ENCODE peak calls at places on chromosomes 3 and 15, in eight cellular contexts. I is HL-60; N is adrenal gland; F is AG10803; L is lower lobe of right lung; J is spleen; W is OCI-LY7; S is CD8-positive, alpha-beta T cell. X is an unnamed sample.

GRCh38 chr15:94079968-94080367 is 151.4 kb upstream of the MCTP2 start:
- DNase-seq in I (no peak), N (no peak), F (no peak), L (no peak), J (no peak), W (no peak), S (no peak), X (no peak)

GRCh38 chr3:13700889-13701288 is 152.0 kb downstream of the FBLN2 start:
- DNase-seq in I (no peak), N (no peak), F (no peak), L (no peak), J (peak; percentile 38), W (no peak), S (no peak), X (no peak)

GRCh38 chr3:115626006-115626409 is 2.7 kb downstream of the GAP43 start:
- DNase-seq in I (no peak), N (no peak), F (no peak), L (no peak), J (no peak), W (no peak), S (no peak), X (no peak)

GRCh38 chr3:101500208-101500607 is 12.8 kb downstream of the SENP7 start:
- DNase-seq in I (no peak), N (no peak), F (no peak), L (no peak), J (no peak), W (no peak), S (no peak), X (no peak)

GRCh38 chr3:9196009-9196408 is 53.4 kb downstream of the SRGAP3 start:
- DNase-seq in I (no peak), N (no peak), F (no peak), L (no peak), J (no peak), W (no peak), S (no peak), X (no peak)

GRCh38 chr3:102599819-102600576 is 165.2 kb downstream of the ZPLD1 start:
- DNase-seq in I (no peak), N (no peak), F (no peak), L (no peak), J (no peak), W (no peak), S (no peak), X (no peak)

GRCh38 chr3:75218577-75218976 is 445.6 kb upstream of the FRG2C start:
- DNase-seq in I (no peak), N (no peak), F (no peak), L (no peak), J (no peak), W (no peak), S (no peak), X (no peak)

GRCh38 chr3:196868297-196868661 is 559 bp downstream of the SENP5 start:
- DNase-seq in I (no peak), N (peak; percentile 31), F (peak; percentile 9), L (peak; percentile 52), J (no peak), W (peak; percentile 23), S (peak; percentile 49), X (peak; percentile 47)

GRCh38 chr3:56835626-56836025 is 33.9 kb upstream of the ARHGEF3 start:
- DNase-seq in I (no peak), N (no peak), F (no peak), L (no peak), J (no peak), W (no peak), S (no peak), X (no peak)

GRCh38 chr3:111859061-111859973 is at the start of gene PHLDB2:
- DNase-seq in I (no peak), N (peak; percentile 66), F (peak; percentile 80), L (peak; percentile 67), J (peak; percentile 91), W (peak; percentile 56), S (peak; percentile 76), X (peak; percentile 10)

GRCh38 chr15:41001524-41001923 is 48.3 kb downstream of the CHAC1 start:
- DNase-seq in I (no peak), N (no peak), F (no peak), L (no peak), J (no peak), W (no peak), S (no peak), X (no peak)

GRCh38 chr15:40819048-40819447 is 9.5 kb downstream of the PPP1R14D start:
- DNase-seq in I (no peak), N (no peak), F (no peak), L (no peak), J (no peak), W (no peak), S (no peak), X (no peak)

GRCh38 chr15:101620645-101621044 is 31.5 kb downstream of the TM2D3 start:
- DNase-seq in I (no peak), N (no peak), F (no peak), L (no peak), J (no peak), W (no peak), S (no peak), X (peak; percentile 21)

GRCh38 chr15:55694652-55695150 is 48.3 kb downstream of the PRTG start:
- DNase-seq in I (no peak), N (no peak), F (no peak), L (no peak), J (no peak), W (peak; percentile 6), S (no peak), X (peak; percentile 74)

GRCh38 chr3:189361103-189361835 is 189.5 kb downstream of the TPRG1 start:
- DNase-seq in I (no peak), N (no peak), F (peak; percentile 33), L (no peak), J (no peak), W (no peak), S (no peak), X (no peak)

GRCh38 chr3:5188419-5189405 is 1.2 kb downstream of the EDEM1 start:
- DNase-seq in I (no peak), N (peak; percentile 25), F (peak; percentile 32), L (peak; percentile 75), J (peak; percentile 81), W (peak; percentile 71), S (peak; percentile 68), X (peak; percentile 69)

GRCh38 chr3:119173325-119173724 is at the start of gene UPK1B:
- DNase-seq in I (no peak), N (no peak), F (no peak), L (no peak), J (no peak), W (no peak), S (no peak), X (no peak)

GRCh38 chr3:42653560-42654330 is at the start of gene ZBTB47:
- DNase-seq in I (peak; percentile 37), N (peak; percentile 54), F (peak; percentile 48), L (peak; percentile 89), J (peak; percentile 92), W (no peak), S (peak; percentile 48), X (no peak)

DNA sequence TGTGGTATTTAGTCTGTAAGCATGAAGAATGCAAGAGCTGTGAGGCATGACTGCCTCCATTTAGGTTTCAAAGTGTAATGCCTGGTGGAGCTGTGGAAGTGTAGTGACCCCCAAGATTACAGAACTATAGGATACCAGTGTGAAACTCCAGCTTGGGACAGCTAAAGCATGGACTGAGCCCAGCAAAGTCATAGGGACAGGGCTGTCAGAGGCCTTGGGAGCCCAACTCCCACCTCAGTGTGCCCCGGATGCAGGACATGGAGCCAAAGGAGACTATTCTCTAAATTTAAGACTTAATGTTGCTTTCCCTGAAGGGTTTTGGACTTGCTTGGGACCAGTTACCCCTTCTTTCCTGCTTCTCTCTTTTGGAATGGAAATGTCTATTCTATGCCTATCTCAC is 10.8 kb downstream of the GPR15 start:
- DNase-seq in I (no peak), N (no peak), F (no peak), L (no peak), J (no peak), W (no peak), S (no peak), X (no peak)
- H3K4me3 ChIP-seq in I (no peak overlapping the region), N (no peak overlapping the region), F (no peak overlapping the region), L (no peak overlapping the region), J (no peak overlapping the region), W (no peak overlapping the region), S (no peak overlapping the region), X (no peak overlapping the region)

DNA sequence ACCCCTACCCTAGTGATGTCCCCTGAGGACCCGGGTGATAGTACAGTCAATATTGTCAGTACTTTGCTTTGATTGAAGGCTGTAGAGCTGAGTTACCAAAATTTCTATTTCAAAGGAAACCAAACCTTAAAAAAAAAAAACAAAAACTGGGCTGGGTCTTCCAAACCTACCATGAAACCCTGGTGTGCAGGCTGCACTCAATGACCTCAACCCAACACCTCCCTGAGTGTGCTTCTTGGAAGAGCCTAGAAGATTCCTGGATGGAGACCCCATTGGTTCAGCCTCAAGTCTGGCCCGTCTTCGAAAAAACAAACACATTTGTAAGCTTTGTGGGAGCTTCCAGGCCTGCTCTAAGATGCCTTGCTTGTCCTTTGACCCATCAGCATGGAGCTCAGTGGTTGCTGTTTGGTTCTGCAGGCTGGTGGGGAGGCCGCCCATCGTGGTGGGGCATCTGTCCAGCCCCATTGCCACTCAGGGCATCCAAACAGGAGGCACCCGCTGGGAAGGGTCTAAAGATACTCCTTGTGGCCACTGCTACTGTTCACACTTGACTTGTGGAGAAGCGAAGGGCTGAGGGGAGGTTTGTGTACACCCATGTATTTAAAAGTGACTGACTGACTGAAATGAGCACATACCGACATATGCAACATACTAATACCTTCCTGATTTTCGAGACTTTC is 32.2 kb downstream of the CRTAP start:
- DNase-seq in I (no peak), N (no peak), F (no peak), L (no peak), J (no peak), W (no peak), S (peak; percentile 9), X (no peak)
- TF ChIP-seq CTCF in I (no peak), N (no peak), F (no peak), L (no peak), J (no peak), W (no peak), S (no peak), X (no peak)

GRCh38 chr3:122680381-122681293 is at the start of gene PARP14:
- DNase-seq in I (no peak), N (peak; percentile 82), F (peak; percentile 61), L (peak; percentile 81), J (peak; percentile 93), W (peak; percentile 65), S (peak; percentile 77), X (peak; percentile 84)

GRCh38 chr3:122681294-122682015 is 816 bp downstream of the PARP14 start:
- DNase-seq in I (no peak), N (peak; percentile 23), F (no peak), L (no peak), J (peak; percentile 79), W (no peak), S (peak; percentile 51), X (no peak)

GRCh38 chr3:122679085-122679466 is 1.6 kb upstream of the PARP14 start:
- DNase-seq in I (no peak), N (peak; percentile 82), F (peak; percentile 76), L (peak; percentile 82), J (peak; percentile 90), W (peak; percentile 82), S (peak; percentile 88), X (peak; percentile 91)

GRCh38 chr3:122679467-122680291 is 960 bp upstream of the PARP14 start:
- DNase-seq in I (no peak), N (peak; percentile 45), F (peak; percentile 9), L (no peak), J (peak; percentile 79), W (peak; percentile 21), S (peak; percentile 53), X (peak; percentile 43)

GRCh38 chr3:122682016-122682374 is 1.4 kb downstream of the PARP14 start:
- DNase-seq in I (no peak), N (no peak), F (no peak), L (no peak), J (no peak), W (no peak), S (no peak), X (no peak)
- H3K4me3 ChIP-seq in I (no peak overlapping the region), N (no peak overlapping the region), F (peak overlapping the region; percentile 84), L (peak overlapping the region; percentile 87), J (peak overlapping the region; percentile 79), W (no peak overlapping the region), S (peak overlapping the region; percentile 88), X (peak overlapping the region; percentile 64)

GRCh38 chr15:93048426-93048721 is 40.6 kb downstream of the RGMA start:
- DNase-seq in I (no peak), N (no peak), F (no peak), L (no peak), J (no peak), W (no peak), S (no peak), X (no peak)
- TF ChIP-seq CTCF in I (no peak), N (no peak), F (no peak), L (no peak), J (no peak), W (no peak), S (no peak), X (no peak)

X was measured in GM12865.